ENCODE peak calls at places on chromosomes 5 and 9, in seven cellular contexts. I is fibroblast of mammary gland, X is NCI-H2171, S is brain microvascular endothelial cell, F is tibial artery, Q is psoas muscle, N is H4. T is an unnamed sample.

GRCh38 chr5:20335978-20336377 is 348.0 kb upstream of the CDH18 start:
- DNase-seq in I (no peak), X (no peak), S (no peak), F (no peak), Q (no peak), N (no peak), T (no peak)

GRCh38 chr9:34991833-34992375 is 2.4 kb downstream of the DNAJB5 start:
- DNase-seq in I (no peak), X (no peak), S (no peak), F (peak), Q (peak), N (peak), T (peak)

GRCh38 chr9:120532475-120532874 is 47.5 kb downstream of the CDK5RAP2 start:
- DNase-seq in I (peak), X (no peak), S (peak), F (peak), Q (peak), N (peak), T (no peak)

GRCh38 chr5:175798626-175799025 is 72.8 kb upstream of the CPLX2 start:
- DNase-seq in I (no peak), X (no peak), S (no peak), F (no peak), Q (no peak), N (no peak), T (no peak)

GRCh38 chr5:82107277-82107676 is 135.5 kb downstream of the ATG10 start:
- DNase-seq in I (peak), X (no peak), S (no peak), F (no peak), Q (no peak), N (peak), T (no peak)

GRCh38 chr5:169942181-169942580 is 38.1 kb downstream of the INSYN2B start:
- DNase-seq in I (peak), X (no peak), S (no peak), F (no peak), Q (no peak), N (no peak), T (no peak)

GRCh38 chr5:15834596-15835245 is 334.7 kb downstream of the FBXL7 start:
- DNase-seq in I (peak), X (no peak), S (peak), F (no peak), Q (no peak), N (no peak), T (no peak)

GRCh38 chr5:158484968-158485367 is 614.7 kb downstream of the EBF1 start:
- DNase-seq in I (no peak), X (no peak), S (no peak), F (no peak), Q (no peak), N (no peak), T (no peak)

GRCh38 chr5:116137544-116138378 is 52.9 kb downstream of the COMMD10 start:
- DNase-seq in I (peak), X (peak), S (peak), F (no peak), Q (no peak), N (peak), T (no peak)

GRCh38 chr9:73470766-73471165 is 319.1 kb downstream of the ANXA1 start:
- DNase-seq in I (no peak), X (no peak), S (no peak), F (no peak), Q (no peak), N (no peak), T (no peak)

GRCh38 chr9:33320568-33321261 is 30.4 kb downstream of the NFX1 start:
- DNase-seq in I (peak), X (no peak), S (peak), F (no peak), Q (no peak), N (peak), T (no peak)

GRCh38 chr5:127203818-127204217 is 86.8 kb upstream of the MEGF10 start:
- DNase-seq in I (peak), X (no peak), S (peak), F (no peak), Q (no peak), N (peak), T (no peak)

GRCh38 chr5:56152437-56152836 is 80.7 kb downstream of the ANKRD55 start:
- DNase-seq in I (no peak), X (no peak), S (no peak), F (no peak), Q (no peak), N (no peak), T (no peak)

GRCh38 chr9:120513825-120514598 is 66.0 kb downstream of the CDK5RAP2 start:
- DNase-seq in I (no peak), X (no peak), S (no peak), F (no peak), Q (no peak), N (no peak), T (no peak)

GRCh38 chr5:33049845-33050244 is 338.7 kb downstream of the NPR3 start:
- DNase-seq in I (peak), X (no peak), S (peak), F (peak), Q (no peak), N (peak), T (no peak)

GRCh38 chr5:218457-219289 is 553 bp downstream of the SDHA start:
- DNase-seq in I (no peak), X (no peak), S (peak), F (no peak), Q (peak), N (no peak), T (no peak)

GRCh38 chr5:135185461-135186075 is 151.5 kb upstream of the PITX1 start:
- DNase-seq in I (peak), X (no peak), S (no peak), F (no peak), Q (no peak), N (peak), T (no peak)